ENCODE peak calls at places on chromosomes 5 and 9, in six cellular contexts. Y is fibroblast of lung, S is endothelial cell of umbilical vein, Z is astrocyte, R is HCT116, W is osteoblast. M is an unnamed sample. For H3K27me3, the result is how much of the 10 kb centered on the place peaks cover.

GRCh38 chr5:41517909-41518308 is 7.5 kb upstream of the PLCXD3 start:
- DNase-seq in Y (peak), S (no peak), Z (no peak), R (no peak), W (no peak), M (no peak)

GRCh38 chr9:4994166-4994890 is 9.3 kb downstream of the JAK2 start:
- DNase-seq in Y (peak), S (no peak), Z (no peak), R (no peak), W (no peak), M (no peak)

GRCh38 chr5:178432421-178433272 is 157.5 kb downstream of the COL23A1 start:
- DNase-seq in Y (no peak), S (no peak), Z (no peak), R (no peak), W (peak), M (no peak)

GRCh38 chr5:54758038-54758437 is 227.4 kb downstream of the ESM1 start:
- DNase-seq in Y (peak), S (no peak), Z (peak), R (no peak), W (no peak), M (no peak)

GRCh38 chr5:133996683-133997252 is 8.0 kb downstream of the VDAC1 start:
- DNase-seq in Y (no peak), S (no peak), Z (no peak), R (no peak), W (no peak), M (no peak)

GRCh38 chr5:72347801-72348305 is 27.7 kb downstream of the PTCD2 start:
- DNase-seq in Y (peak), S (no peak), Z (peak), R (peak), W (peak), M (peak)

GRCh38 chr9:13750061-13750460 is 470.6 kb upstream of the MPDZ start:
- DNase-seq in Y (peak), S (peak), Z (peak), R (no peak), W (peak), M (peak)

GRCh38 chr5:17748196-17748595 is 113.9 kb downstream of the TAF11L14 start:
- DNase-seq in Y (no peak), S (no peak), Z (no peak), R (no peak), W (no peak), M (peak)

GRCh38 chr9:124527781-124528180 is 20.6 kb upstream of the NR5A1 start:
- DNase-seq in Y (peak), S (no peak), Z (peak), R (no peak), W (peak), M (no peak)

GRCh38 chr9:21027295-21027694 is 4.1 kb downstream of the HACD4 start:
- DNase-seq in Y (peak), S (no peak), Z (peak), R (no peak), W (no peak), M (no peak)

GRCh38 chr9:124149992-124150391 is 107.8 kb upstream of the NEK6 start:
- DNase-seq in Y (no peak), S (no peak), Z (no peak), R (no peak), W (peak), M (no peak)

GRCh38 chr5:62920856-62921255 is 342.2 kb downstream of the LRRC70 start:
- DNase-seq in Y (no peak), S (no peak), Z (no peak), R (no peak), W (no peak), M (no peak)

GRCh38 chr5:116944171-116944570 is 369.5 kb upstream of the SEMA6A start:
- DNase-seq in Y (no peak), S (no peak), Z (peak), R (no peak), W (peak), M (peak)

GRCh38 chr9:94526271-94526670 is 28.6 kb upstream of the PCAT7 start:
- DNase-seq in Y (no peak), S (no peak), Z (no peak), R (no peak), W (no peak), M (no peak)

GRCh38 chr5:150126921-150127265 is 28.8 kb downstream of the PDGFRB start:
- DNase-seq in Y (no peak), S (no peak), Z (no peak), R (no peak), W (peak), M (no peak)

GRCh38 chr5:126508962-126509279 is 85.7 kb downstream of the GRAMD2B start:
- DNase-seq in Y (peak), S (peak), Z (no peak), R (no peak), W (no peak), M (no peak)

GRCh38 chr5:135449608-135450007 is 2.5 kb upstream of the DCANP1 start:
- DNase-seq in Y (no peak), S (no peak), Z (no peak), R (no peak), W (no peak), M (no peak)

GRCh38 chr5:91707521-91707841 is 324.4 kb upstream of the ARRDC3 start:
- DNase-seq in Y (no peak), S (no peak), Z (no peak), R (no peak), W (no peak), M (no peak)

GRCh38 chr5:139395844-139396640 is 1.1 kb upstream of the PROB1 start:
- DNase-seq in Y (no peak), S (no peak), Z (no peak), R (no peak), W (peak), M (no peak)

GRCh38 chr9:32395483-32396216 is 11.2 kb downstream of the ACO1 start:
- DNase-seq in Y (peak), S (peak), Z (peak), R (no peak), W (peak), M (peak)

GRCh38 chr5:159178978-159179377 is 30.4 kb downstream of the RNF145 start:
- DNase-seq in Y (peak), S (peak), Z (peak), R (peak), W (no peak), M (peak)

GRCh38 chr5:160175438-160176218 is 53.7 kb upstream of the FABP6 start:
- DNase-seq in Y (peak), S (no peak), Z (peak), R (no peak), W (peak), M (no peak)

GRCh38 chr9:111599948-111600343 is 499 bp upstream of the PTGR1 start:
- DNase-seq in Y (no peak), S (no peak), Z (no peak), R (no peak), W (no peak), M (no peak)

GRCh38 chr5:138953370-138954256 is 78.5 kb upstream of the LRRTM2 start:
- DNase-seq in Y (peak), S (peak), Z (peak), R (no peak), W (peak), M (no peak)

GRCh38 chr9:122340161-122340560 is 30.7 kb upstream of the PTGS1 start:
- DNase-seq in Y (no peak), S (peak), Z (no peak), R (no peak), W (peak), M (no peak)

GRCh38 chr9:126395439-126396212 is 69.0 kb downstream of the MVB12B start:
- DNase-seq in Y (peak), S (peak), Z (peak), R (peak), W (no peak), M (peak)

DNA sequence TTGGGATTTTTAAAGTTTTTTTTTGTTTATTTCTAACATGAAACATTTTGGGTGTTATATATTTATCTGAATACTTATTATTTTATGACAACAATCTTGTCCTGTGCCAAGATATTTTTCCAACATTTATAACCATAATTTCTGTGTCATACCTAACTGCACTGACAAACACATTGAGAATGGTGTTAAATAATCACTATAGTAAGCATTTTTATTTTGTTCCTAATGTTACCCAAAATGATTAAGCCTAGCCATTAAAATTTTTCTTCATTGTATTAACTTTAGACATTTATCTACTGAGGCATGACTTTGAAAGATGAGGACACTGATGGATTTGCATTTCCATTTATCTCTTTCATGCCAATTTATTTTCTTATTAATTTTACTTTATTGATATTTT is 91.6 kb upstream of the STK32A start:
- DNase-seq in Y (no peak), S (no peak), Z (no peak), R (no peak), W (no peak), M (no peak)
- H3K4me2 ChIP-seq in Y (no peak), S (no peak), Z (no peak), R (no peak), W (no peak), M (no peak)

GRCh38 chr5:180644825-180645608 is 4.4 kb downstream of the FLT4 start:
- DNase-seq in Y (no peak), S (peak), Z (no peak), R (no peak), W (peak), M (no peak)
- H3K27me3 ChIP-seq in Y (under half), S (under half), Z (under half), R (under half), W (under half), M (under half)

GRCh38 chr5:119393201-119393691 is 37.4 kb downstream of the TNFAIP8 start:
- DNase-seq in Y (peak), S (no peak), Z (peak), R (no peak), W (no peak), M (no peak)
- H3K4me2 ChIP-seq in Y (no peak), S (peak), Z (peak), R (no peak), W (peak), M (no peak)

GRCh38 chr9:97786341-97786740 is 66.7 kb upstream of the FOXE1 start:
- DNase-seq in Y (peak), S (no peak), Z (no peak), R (peak), W (no peak), M (no peak)
- H3K27me3 ChIP-seq in Y (under half), S (under half), Z (under half), R (under half), W (under half), M (under half)

GRCh38 chr5:57937025-57937424 is 454.4 kb upstream of the ACTBL2 start:
- DNase-seq in Y (peak), S (no peak), Z (peak), R (no peak), W (peak), M (no peak)
- H3K4me2 ChIP-seq in Y (no peak), S (no peak), Z (no peak), R (no peak), W (no peak), M (no peak)

GRCh38 chr9:35353731-35354365 is 136.1 kb upstream of the RUSC2 start:
- DNase-seq in Y (peak), S (no peak), Z (no peak), R (no peak), W (no peak), M (no peak)

GRCh38 chr9:35350827-35351549 is 138.9 kb upstream of the RUSC2 start:
- DNase-seq in Y (peak), S (peak), Z (peak), R (no peak), W (no peak), M (no peak)

GRCh38 chr9:35349287-35349990 is 140.5 kb upstream of the RUSC2 start:
- DNase-seq in Y (no peak), S (no peak), Z (no peak), R (no peak), W (no peak), M (no peak)

GRCh38 chr9:35348109-35348508 is 141.8 kb upstream of the RUSC2 start:
- DNase-seq in Y (no peak), S (no peak), Z (no peak), R (no peak), W (no peak), M (no peak)

GRCh38 chr9:35350212-35350611 is 139.7 kb upstream of the RUSC2 start:
- DNase-seq in Y (no peak), S (no peak), Z (no peak), R (no peak), W (no peak), M (no peak)
- H3K27me3 ChIP-seq in Y (under half), S (under half), Z (under half), R (under half), W (under half), M (under half)

GRCh38 chr9:9612270-9612669 is 1000.5 kb downstream of the PTPRD start:
- DNase-seq in Y (no peak), S (peak), Z (no peak), R (no peak), W (no peak), M (no peak)
- H3K4me2 ChIP-seq in Y (no peak), S (no peak), Z (no peak), R (no peak), W (no peak), M (no peak)

M was measured in mammary epithelial cell.